ENCODE peak calls at places on chromosomes 7 and 10, in five cellular contexts. One of them, this sample, is unnamed. For H3K9me3, the result is how much of the 10 kb centered on the place peaks cover.

GRCh38 chr10:132893090-132893489 is 49.3 kb downstream of the CFAP46 start:
- DNase-seq in OCI-LY7: no peak
- DNase-seq in astrocyte: no peak
- DNase-seq in fibroblast of lung: no peak
- DNase-seq in H1: no peak
- DNase-seq in this sample: no peak

GRCh38 chr7:51314726-51315125 is 1.9 kb downstream of the COBL start:
- DNase-seq in fibroblast of lung: no peak
- DNase-seq in H1: no peak
- DNase-seq in OCI-LY7: no peak
- DNase-seq in astrocyte: no peak
- DNase-seq in this sample: no peak

GRCh38 chr10:120462018-120462682 is 5.1 kb downstream of the PLPP4 start:
- DNase-seq in fibroblast of lung: no peak
- DNase-seq in astrocyte: no peak
- DNase-seq in OCI-LY7: no peak
- DNase-seq in H1: no peak
- DNase-seq in this sample: no peak

GRCh38 chr10:96831200-96831866 is 765 bp upstream of the LCOR start:
- DNase-seq in fibroblast of lung: no peak
- DNase-seq in H1: no peak
- DNase-seq in OCI-LY7: peak
- DNase-seq in astrocyte: no peak
- DNase-seq in this sample: no peak

GRCh38 chr10:77970869-77971803 is 44.6 kb upstream of the DLG5 start:
- DNase-seq in fibroblast of lung: peak
- DNase-seq in OCI-LY7: peak
- DNase-seq in H1: no peak
- DNase-seq in astrocyte: peak
- DNase-seq in this sample: no peak

GRCh38 chr7:118214833-118215182 is 9.7 kb upstream of the ANKRD7 start:
- DNase-seq in fibroblast of lung: no peak
- DNase-seq in H1: no peak
- DNase-seq in OCI-LY7: no peak
- DNase-seq in astrocyte: no peak
- DNase-seq in this sample: no peak

GRCh38 chr10:63637833-63638443 is 116.7 kb downstream of the REEP3 start:
- DNase-seq in fibroblast of lung: no peak
- DNase-seq in H1: no peak
- DNase-seq in astrocyte: no peak
- DNase-seq in OCI-LY7: no peak
- DNase-seq in this sample: no peak

GRCh38 chr7:108328174-108328651 is 128.0 kb downstream of the NRCAM start:
- DNase-seq in astrocyte: no peak
- DNase-seq in OCI-LY7: no peak
- DNase-seq in fibroblast of lung: no peak
- DNase-seq in H1: no peak
- DNase-seq in this sample: no peak

GRCh38 chr10:44955408-44956070 is 4.1 kb upstream of the RASSF4 start:
- DNase-seq in H1: no peak
- DNase-seq in astrocyte: no peak
- DNase-seq in fibroblast of lung: no peak
- DNase-seq in OCI-LY7: no peak
- DNase-seq in this sample: no peak

GRCh38 chr7:23955145-23955544 is 245.1 kb downstream of the STK31 start:
- DNase-seq in H1: no peak
- DNase-seq in astrocyte: peak
- DNase-seq in OCI-LY7: no peak
- DNase-seq in fibroblast of lung: peak
- DNase-seq in this sample: peak

GRCh38 chr7:17948503-17949238 is 8.4 kb upstream of the SNX13 start:
- DNase-seq in fibroblast of lung: no peak
- DNase-seq in astrocyte: no peak
- DNase-seq in OCI-LY7: no peak
- DNase-seq in H1: no peak
- DNase-seq in this sample: peak

GRCh38 chr7:136057509-136057908 is 80.3 kb upstream of the MTPN start:
- DNase-seq in H1: no peak
- DNase-seq in astrocyte: no peak
- DNase-seq in fibroblast of lung: no peak
- DNase-seq in OCI-LY7: no peak
- DNase-seq in this sample: no peak

GRCh38 chr7:135367114-135367513 is 133.5 kb downstream of the STRA8 start:
- DNase-seq in fibroblast of lung: no peak
- DNase-seq in H1: no peak
- DNase-seq in OCI-LY7: no peak
- DNase-seq in astrocyte: no peak
- DNase-seq in this sample: no peak

GRCh38 chr7:131431289-131431688 is 103.6 kb downstream of the MKLN1 start:
- DNase-seq in H1: no peak
- DNase-seq in astrocyte: peak
- DNase-seq in fibroblast of lung: peak
- DNase-seq in OCI-LY7: no peak
- DNase-seq in this sample: peak

GRCh38 chr10:68870061-68870460 is 31.1 kb upstream of the DDX50 start:
- DNase-seq in fibroblast of lung: no peak
- DNase-seq in astrocyte: no peak
- DNase-seq in OCI-LY7: no peak
- DNase-seq in H1: no peak
- DNase-seq in this sample: no peak

GRCh38 chr10:62724465-62724864 is 80.1 kb upstream of the ADO start:
- DNase-seq in H1: no peak
- DNase-seq in fibroblast of lung: no peak
- DNase-seq in OCI-LY7: peak
- DNase-seq in astrocyte: no peak
- DNase-seq in this sample: no peak

GRCh38 chr7:47291461-47292051 is 290.4 kb downstream of the TNS3 start:
- DNase-seq in H1: no peak
- DNase-seq in astrocyte: peak
- DNase-seq in OCI-LY7: peak
- DNase-seq in fibroblast of lung: peak
- DNase-seq in this sample: peak

GRCh38 chr10:59098387-59098786 is 78.1 kb upstream of the PHYHIPL start:
- DNase-seq in OCI-LY7: no peak
- DNase-seq in fibroblast of lung: peak
- DNase-seq in H1: no peak
- DNase-seq in astrocyte: peak
- DNase-seq in this sample: no peak

GRCh38 chr10:90788987-90789386 is 68.9 kb downstream of the HTR7 start:
- DNase-seq in fibroblast of lung: no peak
- DNase-seq in OCI-LY7: peak
- DNase-seq in astrocyte: no peak
- DNase-seq in H1: no peak
- DNase-seq in this sample: no peak

GRCh38 chr10:4141471-4141870 is 356.5 kb upstream of the KLF6 start:
- DNase-seq in fibroblast of lung: peak
- DNase-seq in OCI-LY7: no peak
- DNase-seq in H1: no peak
- DNase-seq in astrocyte: peak
- DNase-seq in this sample: peak

GRCh38 chr10:47260505-47261111 is 39.4 kb upstream of the GDF10 start:
- DNase-seq in OCI-LY7: no peak
- DNase-seq in fibroblast of lung: no peak
- DNase-seq in H1: no peak
- DNase-seq in astrocyte: no peak
- DNase-seq in this sample: no peak

GRCh38 chr10:47262606-47263295 is 37.2 kb upstream of the GDF10 start:
- DNase-seq in fibroblast of lung: peak
- DNase-seq in astrocyte: peak
- DNase-seq in H1: no peak
- DNase-seq in OCI-LY7: no peak
- DNase-seq in this sample: no peak

GRCh38 chr10:47259521-47259920 is 40.5 kb upstream of the GDF10 start:
- DNase-seq in fibroblast of lung: no peak
- DNase-seq in H1: no peak
- DNase-seq in OCI-LY7: no peak
- DNase-seq in astrocyte: no peak
- DNase-seq in this sample: no peak

GRCh38 chr10:47261121-47261520 is 38.9 kb upstream of the GDF10 start:
- DNase-seq in H1: no peak
- DNase-seq in fibroblast of lung: no peak
- DNase-seq in OCI-LY7: peak
- DNase-seq in astrocyte: no peak
- DNase-seq in this sample: no peak

DNA sequence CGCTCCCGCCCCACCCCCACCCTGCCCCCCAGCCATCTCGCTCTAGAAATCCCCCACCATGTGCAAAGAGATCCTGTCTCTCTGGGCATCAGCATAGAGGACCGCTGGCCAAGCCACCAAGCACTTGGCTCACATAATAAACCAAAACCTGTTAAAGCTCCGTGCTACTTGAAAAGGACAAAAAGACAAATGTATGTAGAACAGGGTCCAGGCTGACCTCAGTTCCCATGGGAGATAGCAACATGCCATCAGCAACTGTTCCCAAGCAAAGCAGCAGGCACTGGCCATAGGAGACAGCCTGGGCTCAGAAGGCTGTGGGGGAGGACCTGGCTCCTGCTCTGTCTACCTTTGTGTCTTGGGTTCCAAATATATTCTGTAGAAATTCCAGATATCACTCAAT is 38.4 kb upstream of the GDF10 start:
- DNase-seq in H1: no peak
- DNase-seq in fibroblast of lung: no peak
- DNase-seq in astrocyte: no peak
- DNase-seq in OCI-LY7: no peak
- DNase-seq in this sample: no peak
- H2AFZ ChIP-seq in H1: no peak
- H2AFZ ChIP-seq in fibroblast of lung: no peak
- H2AFZ ChIP-seq in astrocyte: no peak
- H2AFZ ChIP-seq in OCI-LY7: peak
- H2AFZ ChIP-seq in this sample: no peak

DNA sequence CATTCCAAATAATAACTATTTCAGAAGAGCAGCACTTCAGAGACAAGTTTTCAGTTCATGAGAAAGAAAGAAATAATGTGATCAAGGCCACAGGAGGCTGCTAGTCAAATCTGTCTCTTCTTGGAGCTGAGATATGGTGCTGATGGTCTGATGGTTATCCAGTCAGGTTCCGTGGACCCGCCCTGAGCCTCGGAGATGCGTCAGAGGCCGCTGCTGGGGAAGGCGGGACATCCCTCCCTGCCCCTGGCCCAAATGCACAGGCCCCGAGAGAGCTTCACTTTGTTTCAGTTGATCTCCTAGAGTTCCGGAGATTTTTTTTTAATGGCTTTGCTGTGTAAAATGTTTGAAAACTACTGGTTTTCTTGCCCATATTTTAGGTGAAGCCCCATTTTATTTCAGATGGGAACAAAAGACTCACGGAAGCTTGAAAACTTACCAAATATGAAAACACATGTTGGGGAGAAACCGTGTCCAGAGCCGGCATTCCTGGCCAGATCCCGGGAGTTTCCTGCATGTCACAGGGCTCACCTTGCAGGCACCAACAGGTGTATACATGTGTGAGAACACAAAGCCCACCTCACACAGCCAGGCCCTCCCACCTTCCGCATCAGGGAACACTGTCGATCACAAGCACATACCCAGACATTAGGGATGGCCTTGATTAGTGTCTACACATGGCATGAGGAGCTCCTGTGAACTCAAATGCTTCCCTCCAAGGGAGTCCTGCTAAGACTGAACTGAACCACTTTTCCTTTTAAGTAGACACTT is 499.0 kb downstream of the TCERG1L start:
- DNase-seq in astrocyte: no peak
- DNase-seq in OCI-LY7: no peak
- DNase-seq in H1: no peak
- DNase-seq in fibroblast of lung: no peak
- DNase-seq in this sample: no peak
- H3K9me3 ChIP-seq in astrocyte: under half
- H3K9me3 ChIP-seq in OCI-LY7: under half
- H3K9me3 ChIP-seq in H1: under half
- H3K9me3 ChIP-seq in fibroblast of lung: under half
- H3K9me3 ChIP-seq in this sample: under half

GRCh38 chr7:35801392-35802101 is 690 bp downstream of the SEPTIN7 start:
- DNase-seq in fibroblast of lung: peak
- DNase-seq in astrocyte: peak
- DNase-seq in H1: no peak
- DNase-seq in OCI-LY7: peak
- DNase-seq in this sample: peak

GRCh38 chr7:35802649-35803048 is 1.8 kb downstream of the SEPTIN7 start:
- DNase-seq in fibroblast of lung: peak
- DNase-seq in astrocyte: peak
- DNase-seq in H1: no peak
- DNase-seq in OCI-LY7: peak
- DNase-seq in this sample: no peak

GRCh38 chr7:35799846-35800717 is 775 bp upstream of the SEPTIN7 start:
- DNase-seq in H1: peak
- DNase-seq in astrocyte: peak
- DNase-seq in OCI-LY7: peak
- DNase-seq in fibroblast of lung: peak
- DNase-seq in this sample: peak

GRCh38 chr7:35800718-35801391 is at the start of gene SEPTIN7:
- DNase-seq in fibroblast of lung: peak
- DNase-seq in H1: peak
- DNase-seq in OCI-LY7: peak
- DNase-seq in astrocyte: peak
- DNase-seq in this sample: peak

DNA sequence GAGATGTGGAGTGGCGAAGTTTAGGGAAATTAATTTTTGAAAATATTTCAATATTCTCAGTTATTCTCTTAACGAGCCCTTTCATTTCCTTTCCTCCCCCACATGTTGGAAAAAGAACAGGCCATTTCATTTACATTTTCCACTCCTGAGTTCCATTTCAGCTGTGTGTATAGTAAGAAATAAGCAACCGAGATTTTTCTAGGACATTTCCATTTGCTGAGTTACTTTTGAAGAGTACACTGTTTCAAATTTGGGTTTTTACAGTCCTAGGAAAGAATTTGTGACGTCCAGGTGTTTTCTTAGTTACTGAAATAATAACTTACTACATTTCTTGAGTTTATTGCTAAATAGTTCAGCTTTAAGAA is 1.2 kb downstream of the SEPTIN7 start:
- DNase-seq in astrocyte: no peak
- DNase-seq in H1: no peak
- DNase-seq in fibroblast of lung: no peak
- DNase-seq in OCI-LY7: no peak
- DNase-seq in this sample: no peak
- TF ChIP-seq CTCF in astrocyte: no peak
- TF ChIP-seq CTCF in H1: no peak
- TF ChIP-seq CTCF in fibroblast of lung: no peak
- TF ChIP-seq CTCF in OCI-LY7: peak
- TF ChIP-seq CTCF in this sample: no peak

DNA sequence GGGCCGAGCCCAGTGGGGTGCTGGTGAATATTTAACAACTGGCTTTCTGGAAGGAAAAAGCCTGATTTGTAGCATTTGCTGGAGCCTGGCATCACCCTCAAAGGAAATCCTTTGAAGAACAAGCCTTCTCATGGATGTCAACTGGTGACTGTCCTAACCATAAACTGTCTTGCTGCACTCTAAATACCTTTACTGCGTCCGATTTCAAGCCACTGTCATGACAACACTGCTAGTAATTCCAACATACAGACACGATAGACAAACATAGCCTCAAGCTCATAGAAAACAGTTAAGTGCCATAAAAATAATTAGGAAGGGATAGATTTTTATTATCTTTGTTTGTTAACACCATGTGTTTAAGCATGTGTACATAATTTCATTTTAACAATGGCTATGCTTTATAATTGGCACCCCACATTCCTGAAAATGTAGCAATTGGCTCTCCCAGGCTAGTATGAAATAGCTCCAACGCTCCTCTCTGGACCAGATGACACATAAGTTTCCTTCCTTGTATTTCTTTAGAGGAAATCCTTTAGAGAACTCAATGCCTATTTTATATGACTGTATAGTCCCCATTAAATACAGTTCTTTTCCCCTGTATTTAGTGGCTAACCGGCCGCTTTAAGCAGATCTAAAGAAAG is 273.3 kb downstream of the PRPF18 start:
- DNase-seq in astrocyte: no peak
- DNase-seq in fibroblast of lung: peak
- DNase-seq in OCI-LY7: no peak
- DNase-seq in H1: no peak
- DNase-seq in this sample: no peak
- H2AFZ ChIP-seq in astrocyte: no peak
- H2AFZ ChIP-seq in fibroblast of lung: no peak
- H2AFZ ChIP-seq in OCI-LY7: no peak
- H2AFZ ChIP-seq in H1: no peak
- H2AFZ ChIP-seq in this sample: no peak